ENCODE peak calls at places on chromosomes 1 and 21, in four cellular contexts. P is SK-N-SH, L is K562, Q is GM12878. U is an unnamed sample.

GRCh38 chr1:205298191-205298994 is 23.2 kb downstream of the NUAK2 start:
- DNase-seq in P (no peak), Q (no peak), L (no peak), U (peak; percentile 84)

GRCh38 chr1:40067023-40067422 is 26.5 kb downstream of the CAP1 start:
- DNase-seq in P (no peak), Q (no peak), L (no peak), U (no peak)

GRCh38 chr1:185017338-185017737 is 28.0 kb upstream of the RNF2 start:
- DNase-seq in Q (no peak), P (no peak), L (no peak), U (no peak)

GRCh38 chr1:180252638-180253536 is 22.8 kb downstream of the LHX4 start:
- DNase-seq in L (peak; percentile 87), Q (peak; percentile 37), P (peak; percentile 81), U (peak; percentile 51)

GRCh38 chr1:52140633-52141512 is 1.0 kb upstream of the ZFYVE9 start:
- DNase-seq in P (peak; percentile 27), L (no peak), Q (no peak), U (peak; percentile 10)

GRCh38 chr1:182185822-182186756 is 124.6 kb upstream of the ZNF648 start:
- DNase-seq in L (no peak), P (no peak), Q (no peak), U (peak; percentile 50)

GRCh38 chr1:160284220-160284781 is 632 bp downstream of the PEX19 start:
- DNase-seq in Q (no peak), P (no peak), L (peak; percentile 26), U (peak; percentile 31)

GRCh38 chr21:34596561-34597271 is 18.2 kb downstream of the RCAN1 start:
- DNase-seq in Q (no peak), P (no peak), L (no peak), U (no peak)

GRCh38 chr1:223832637-223832943 is 13.2 kb downstream of the TP53BP2 start:
- DNase-seq in L (no peak), Q (no peak), P (no peak), U (no peak)

GRCh38 chr1:75632350-75632949 is 21.5 kb upstream of the SLC44A5 start:
- DNase-seq in Q (no peak), L (peak; percentile 38), P (peak; percentile 34), U (peak; percentile 28)

GRCh38 chr21:45718413-45718812 is 74.9 kb downstream of the PCBP3 start:
- DNase-seq in P (no peak), L (no peak), Q (no peak), U (no peak)
- TF ChIP-seq NFIC in P (no peak), L (no peak), Q (no peak), U (no peak)

DNA sequence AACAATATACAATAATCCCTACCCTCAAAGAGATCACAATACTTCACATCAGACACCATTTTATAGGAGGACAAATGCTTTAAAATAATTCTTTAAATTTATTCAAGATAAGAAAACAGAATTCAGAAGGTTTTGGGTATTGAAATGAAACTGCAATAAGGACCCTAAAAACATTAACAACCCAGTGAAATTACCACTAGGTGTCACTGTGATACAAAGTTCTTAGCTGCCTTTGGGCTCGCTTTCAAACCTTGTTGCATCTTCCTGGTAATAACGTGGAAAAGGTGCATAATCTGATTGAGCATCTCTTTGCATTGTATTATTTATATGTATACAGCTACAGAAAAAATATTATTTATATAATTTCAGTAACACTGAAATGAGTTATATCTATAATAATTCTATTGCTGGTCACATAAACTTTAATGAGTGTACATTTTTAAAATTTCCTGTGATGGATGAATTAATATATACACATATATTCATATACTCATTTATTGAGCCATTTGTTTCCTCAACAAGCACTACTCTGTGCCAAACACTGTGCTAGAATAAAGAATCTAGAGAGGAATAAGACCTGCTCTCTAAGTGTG is 185.2 kb downstream of the FAF1 start:
- DNase-seq in Q (peak; percentile 11), L (peak; percentile 52), P (peak; percentile 55), U (peak; percentile 63)
- TF ChIP-seq NFIC in Q (no peak), L (no peak), P (no peak), U (no peak)

DNA sequence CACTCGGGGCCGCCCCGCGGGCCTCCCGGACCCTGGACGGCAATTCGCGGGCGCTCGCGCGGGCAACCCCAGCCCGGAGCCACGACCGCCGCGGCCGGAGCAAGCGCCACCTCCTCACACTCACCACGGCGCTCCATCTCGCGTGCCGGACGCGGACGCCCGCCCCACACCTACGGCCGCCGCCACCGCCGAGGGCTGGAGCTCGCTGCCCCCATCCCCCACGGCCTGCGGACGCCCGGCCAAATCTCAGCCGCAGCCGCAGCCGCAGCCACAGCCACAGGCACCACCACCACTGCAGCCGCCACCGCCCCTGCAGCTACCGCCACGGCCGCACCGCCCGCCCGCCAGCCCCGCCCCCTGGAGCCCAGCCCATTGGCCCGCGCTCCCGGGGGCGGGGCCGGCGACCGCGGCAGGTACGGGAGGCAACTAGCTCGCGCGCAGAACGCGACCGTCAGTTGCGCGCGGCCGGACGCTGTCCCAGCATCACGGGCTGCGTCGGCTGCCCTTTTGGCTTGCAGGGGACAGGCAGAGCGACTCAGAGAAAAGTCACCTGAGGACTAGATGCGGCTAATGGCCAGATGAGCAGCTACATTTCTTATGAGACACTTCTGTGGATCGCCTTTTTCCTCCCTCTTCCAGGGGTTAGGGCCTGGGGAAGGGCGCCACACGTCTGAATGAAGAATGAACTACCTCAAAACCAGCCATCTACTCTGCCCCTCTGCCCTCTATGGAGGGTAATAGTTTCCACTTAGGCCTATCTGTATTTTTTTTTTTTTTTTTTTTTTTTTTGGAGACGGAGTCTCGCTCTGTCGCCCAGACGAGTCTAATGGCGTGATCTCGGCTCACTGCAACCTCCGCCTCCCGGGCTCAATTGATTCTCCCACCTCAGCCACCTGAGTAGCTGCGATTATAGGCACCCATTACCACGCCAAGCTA is at the start of gene ARHGAP29:
- DNase-seq in P (peak; percentile 96), Q (no peak), L (peak; percentile 79), U (peak; percentile 74)
- TF ChIP-seq NFIC in P (peak; percentile 31), Q (no peak), L (no peak), U (no peak)

DNA sequence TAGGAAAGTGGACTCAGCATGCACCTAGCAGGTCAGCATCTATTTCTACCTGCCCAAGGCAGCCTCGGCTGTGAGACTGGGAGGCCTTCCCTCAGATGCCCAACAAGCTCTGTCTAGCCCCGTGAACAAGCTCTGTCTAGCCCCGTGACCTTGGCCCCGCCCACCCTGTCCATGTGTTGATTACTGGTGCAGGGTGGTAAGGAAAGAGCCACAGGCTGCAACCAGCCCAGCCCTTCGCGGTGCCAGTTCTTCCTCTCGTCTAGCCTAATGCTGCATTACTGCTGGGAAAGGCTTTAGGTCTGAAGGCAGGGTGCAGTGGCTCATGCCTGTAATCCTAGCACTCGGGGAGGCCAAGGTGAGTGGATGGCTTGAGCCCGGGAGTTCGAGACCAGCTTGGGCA is 2.2 kb downstream of the GPR153 start:
- DNase-seq in L (no peak), P (no peak), Q (no peak), U (no peak)
- TF ChIP-seq NFIC in L (no peak), P (no peak), Q (no peak), U (no peak)

DNA sequence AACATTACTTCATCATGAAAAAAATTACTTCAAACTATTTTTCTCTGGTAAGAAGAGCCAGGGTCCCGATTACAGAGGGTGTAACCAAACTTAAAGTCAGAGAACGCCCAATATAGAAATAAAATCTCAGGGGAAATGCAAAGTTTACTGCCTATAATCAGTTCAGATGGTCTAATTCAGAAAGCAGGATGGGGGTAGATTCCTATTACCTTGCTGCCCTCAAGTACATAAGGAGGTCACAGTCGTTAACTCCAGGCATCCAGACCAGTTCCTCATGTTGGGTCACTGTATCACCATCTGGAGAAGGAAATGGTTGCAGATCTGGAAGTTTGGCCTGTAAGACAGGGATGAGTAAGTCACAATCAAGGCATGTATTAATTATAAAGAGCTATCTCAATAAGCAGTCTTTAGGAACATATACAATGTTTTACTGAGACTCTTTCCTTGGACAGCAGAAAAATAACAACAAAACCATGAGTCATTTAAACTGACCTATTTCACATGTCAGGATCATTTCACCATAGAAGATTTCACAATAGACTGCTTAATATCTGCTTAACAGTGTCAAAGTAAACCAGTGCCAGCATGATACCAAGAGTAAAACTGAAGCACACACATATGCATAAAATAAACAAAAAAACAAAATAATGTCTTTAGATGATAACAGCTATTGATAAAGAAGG is 179.4 kb downstream of the SLC45A1 start:
- DNase-seq in L (no peak), Q (no peak), P (no peak), U (no peak)
- TF ChIP-seq NFIC in L (no peak), Q (no peak), P (no peak), U (no peak)